ENCODE peak calls at places on chromosomes 5 and 9, in five cellular contexts. O, U, A, G and Y are unnamed samples.

GRCh38 chr5:125496393-125496792 is 750.0 kb upstream of the ZNF608 start:
- DNase-seq in A (no peak), G (no peak), O (no peak), U (no peak), Y (no peak)

GRCh38 chr9:135156525-135157510 is 69.3 kb downstream of the OLFM1 start:
- DNase-seq in U (no peak), G (peak; percentile 33), A (peak; percentile 84), O (no peak), Y (peak; percentile 52)

GRCh38 chr5:83471405-83472212 is at the start of gene VCAN:
- DNase-seq in U (peak; percentile 92), G (peak; percentile 40), A (peak; percentile 71), O (peak; percentile 38), Y (peak; percentile 22)

GRCh38 chr5:181088289-181088688 is 42.7 kb downstream of the OR2V1 start:
- DNase-seq in A (peak; percentile 62), O (no peak), U (no peak), G (peak; percentile 68), Y (no peak)

GRCh38 chr9:74107692-74108091 is 389.4 kb upstream of the RORB start:
- DNase-seq in G (no peak), U (no peak), O (no peak), A (no peak), Y (no peak)

GRCh38 chr9:126564128-126564527 is 49.6 kb upstream of the LMX1B start:
- DNase-seq in U (no peak), O (no peak), A (no peak), G (no peak), Y (no peak)

GRCh38 chr9:88372103-88372694 is 16.0 kb upstream of the SPIN1 start:
- DNase-seq in O (no peak), G (no peak), U (no peak), A (no peak), Y (no peak)

GRCh38 chr5:177133845-177134652 is 476 bp downstream of the NSD1 start:
- DNase-seq in U (no peak), A (peak; percentile 79), G (peak; percentile 38), O (peak; percentile 81), Y (peak; percentile 73)

DNA sequence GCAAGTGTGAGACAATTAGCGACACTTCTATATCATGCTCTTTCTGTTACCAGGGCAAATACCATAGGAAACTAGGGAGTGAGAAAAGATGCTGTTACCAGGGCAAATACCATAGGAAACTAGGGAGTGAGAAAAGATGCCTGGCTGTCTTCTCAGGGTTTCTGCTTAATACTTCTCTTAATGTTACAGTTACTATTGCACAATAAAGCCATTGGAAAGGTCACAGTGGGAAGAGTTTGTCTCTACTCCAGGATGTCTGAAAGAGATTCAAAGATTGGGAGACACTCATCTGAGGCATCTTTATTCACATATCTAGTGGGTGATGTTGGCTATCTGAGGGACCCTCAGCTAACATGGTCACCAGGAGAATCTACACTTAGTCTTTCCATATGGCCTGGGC is 431.7 kb upstream of the POU5F2 start:
- DNase-seq in A (no peak), U (no peak), O (no peak), G (no peak), Y (no peak)
- TF ChIP-seq CTCF in A (no peak), U (no peak), O (no peak), G (no peak), Y (no peak)

GRCh38 chr5:139294372-139295165 is 1.0 kb downstream of the MATR3 start:
- DNase-seq in O (peak; percentile 84), A (peak; percentile 62), U (peak; percentile 70), G (peak; percentile 52), Y (peak; percentile 47)
- TF ChIP-seq CTCF in O (peak; percentile 57), A (no peak), U (peak; percentile 64), G (peak; percentile 52), Y (peak; percentile 42)

DNA sequence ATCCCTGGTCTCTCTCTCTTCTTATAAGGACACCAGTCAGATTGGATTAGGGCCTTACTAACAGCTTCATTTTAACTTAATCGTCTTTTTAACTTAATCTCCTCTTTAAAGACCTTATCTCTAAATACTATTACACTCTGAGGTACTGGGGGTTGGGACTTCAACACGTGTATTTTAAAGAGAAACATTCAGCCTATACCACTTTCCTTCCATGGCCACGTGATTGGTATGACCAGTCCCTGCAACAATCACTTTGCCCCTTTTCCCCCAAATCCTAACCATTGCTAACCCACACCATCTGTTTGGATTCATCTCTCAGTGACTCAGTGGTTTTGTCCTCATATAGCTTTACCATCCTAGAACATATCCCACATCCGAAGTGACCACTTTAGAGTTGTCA is 3.8 kb upstream of the MAN2A1 start:
- DNase-seq in U (no peak), O (no peak), A (no peak), G (no peak), Y (no peak)
- TF ChIP-seq CTCF in U (no peak), O (no peak), A (no peak), G (no peak), Y (no peak)

GRCh38 chr5:58770131-58770530 is 187.3 kb downstream of the RAB3C start:
- DNase-seq in G (no peak), U (no peak), O (no peak), A (no peak), Y (no peak)
- TF ChIP-seq CTCF in G (no peak), U (no peak), O (no peak), A (no peak), Y (no peak)

GRCh38 chr5:99911971-99912370 is 623.2 kb upstream of the FAM174A start:
- DNase-seq in O (no peak), G (no peak), U (no peak), A (no peak), Y (no peak)
- TF ChIP-seq CTCF in O (peak; percentile 19), G (no peak), U (no peak), A (no peak), Y (no peak)

GRCh38 chr5:55919625-55920024 is 68.5 kb downstream of the IL31RA start:
- DNase-seq in G (no peak), O (no peak), U (no peak), A (no peak), Y (no peak)

GRCh38 chr5:55921617-55922016 is 70.5 kb downstream of the IL31RA start:
- DNase-seq in A (no peak), O (no peak), U (no peak), G (no peak), Y (no peak)

GRCh38 chr5:55923177-55923872 is 71.4 kb downstream of the IL6ST start:
- DNase-seq in G (no peak), A (peak; percentile 36), O (no peak), U (no peak), Y (no peak)

GRCh38 chr5:55918097-55919035 is 67.2 kb downstream of the IL31RA start:
- DNase-seq in G (no peak), O (no peak), U (no peak), A (no peak), Y (no peak)

GRCh38 chr5:55920784-55921183 is 69.6 kb downstream of the IL31RA start:
- DNase-seq in U (peak; percentile 23), G (no peak), A (no peak), O (no peak), Y (peak; percentile 1)
- TF ChIP-seq CTCF in U (peak; percentile 74), G (peak; percentile 65), A (no peak), O (peak; percentile 13), Y (no peak)